ENCODE peak calls at places on chromosomes 3 and 15, in five cellular contexts. N is GM12878, Q is SK-N-SH, P is A549, E is K562. T is an unnamed sample.

GRCh38 chr15:75067123-75067854 is 43.9 kb downstream of the PPCDC start:
- DNase-seq in Q (no peak), P (no peak), E (peak; percentile 25), N (no peak), T (peak; percentile 73)

GRCh38 chr3:143222981-143223380 is 103.4 kb downstream of the CHST2 start:
- DNase-seq in N (no peak), P (no peak), Q (no peak), E (no peak), T (no peak)

GRCh38 chr3:154954750-154955149 is 125.4 kb upstream of the MME start:
- DNase-seq in E (peak; percentile 22), Q (no peak), N (no peak), P (no peak), T (peak; percentile 76)

GRCh38 chr15:75339531-75340240 is 3.8 kb downstream of the COMMD4 start:
- DNase-seq in N (no peak), E (no peak), P (no peak), Q (no peak), T (no peak)

GRCh38 chr15:43516185-43516584 is 1.2 kb upstream of the MAP1A start:
- DNase-seq in Q (no peak), N (no peak), E (peak; percentile 11), P (no peak), T (no peak)

GRCh38 chr15:46815765-46816164 is 901.5 kb upstream of the SEMA6D start:
- DNase-seq in P (no peak), N (no peak), E (no peak), Q (peak; percentile 16), T (no peak)

GRCh38 chr3:126104028-126104635 is 20.2 kb upstream of the SLC41A3 start:
- DNase-seq in P (no peak), N (no peak), E (no peak), Q (peak; percentile 22), T (no peak)

GRCh38 chr3:60290093-60290492 is 961.2 kb downstream of the FHIT start:
- DNase-seq in N (no peak), Q (no peak), E (no peak), P (no peak), T (no peak)

GRCh38 chr3:104273046-104273649 is 1093.6 kb upstream of the ALCAM start:
- DNase-seq in N (no peak), E (no peak), Q (no peak), P (no peak), T (peak; percentile 53)

GRCh38 chr3:179063945-179064560 is 7.6 kb downstream of the ZMAT3 start:
- DNase-seq in Q (no peak), P (peak; percentile 10), E (no peak), N (no peak), T (peak; percentile 75)

GRCh38 chr15:74209997-74210573 is 7.5 kb upstream of the STRA6 start:
- DNase-seq in P (no peak), E (no peak), N (no peak), Q (no peak), T (peak; percentile 89)

GRCh38 chr3:127628426-127628787 is 578 bp upstream of the PODXL2 start:
- DNase-seq in P (no peak), E (no peak), Q (no peak), N (no peak), T (no peak)

GRCh38 chr15:57045741-57046382 is 127.4 kb downstream of the TCF12 start:
- DNase-seq in E (no peak), P (no peak), Q (no peak), N (peak; percentile 50), T (no peak)

GRCh38 chr3:124886168-124887051 is 755 bp downstream of the ITGB5 start:
- DNase-seq in Q (peak; percentile 77), N (no peak), E (peak; percentile 63), P (peak; percentile 52), T (peak; percentile 38)

GRCh38 chr3:119239421-119239820 is 1.3 kb downstream of the B4GALT4 start:
- DNase-seq in P (no peak), E (no peak), N (no peak), Q (no peak), T (no peak)

GRCh38 chr15:65993226-65993625 is 123.9 kb downstream of the RAB11A start:
- DNase-seq in N (no peak), Q (peak; percentile 53), E (no peak), P (no peak), T (no peak)

GRCh38 chr3:186810597-186810996 is 4.3 kb upstream of the RFC4 start:
- DNase-seq in N (no peak), E (no peak), Q (no peak), P (no peak), T (no peak)

GRCh38 chr15:63918317-63918672 is 84.5 kb upstream of the HERC1 start:
- DNase-seq in N (no peak), P (no peak), E (no peak), Q (no peak), T (no peak)

GRCh38 chr3:74639681-74640080 is 25.2 kb upstream of the CNTN3 start:
- DNase-seq in P (no peak), Q (no peak), N (no peak), E (no peak), T (peak; percentile 25)
- TF ChIP-seq RCOR1 in P (no peak), Q (no peak), N (no peak), E (no peak), T (no peak)

GRCh38 chr15:93041159-93041547 is 47.9 kb downstream of the RGMA start:
- DNase-seq in E (no peak), P (no peak), N (no peak), Q (no peak), T (no peak)
- TF ChIP-seq RAD21 in E (no peak), P (no peak), N (no peak), Q (no peak), T (no peak)

DNA sequence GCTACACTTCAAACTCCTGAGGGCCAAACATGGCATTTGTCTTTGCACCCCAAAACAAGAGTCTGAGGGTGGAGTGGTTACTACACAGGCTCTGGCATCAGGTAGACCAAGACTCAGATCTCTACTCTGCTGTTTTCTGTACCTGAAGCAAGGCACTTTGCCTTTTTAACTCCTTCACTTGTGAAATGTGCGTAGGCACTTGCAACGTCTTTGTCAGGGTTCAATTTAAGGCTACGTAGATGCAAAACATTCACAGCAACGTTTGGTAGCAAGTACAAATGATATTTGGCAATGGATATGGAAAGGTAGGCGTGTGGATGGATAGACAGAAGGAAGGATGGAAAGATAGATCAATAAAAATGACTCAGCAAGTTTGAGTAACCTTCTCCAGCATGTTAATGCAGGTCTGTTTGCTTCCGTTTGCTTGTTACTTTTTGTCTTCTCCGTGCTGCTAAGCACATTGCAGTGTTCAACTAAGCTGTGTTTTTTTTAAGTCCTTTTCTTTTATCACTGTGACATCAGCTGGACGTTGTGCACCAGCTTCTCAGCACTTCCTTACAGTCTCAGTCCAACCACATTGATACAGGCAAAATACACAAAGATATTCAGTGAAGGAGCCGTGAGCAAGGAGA is 100.7 kb downstream of the LRTM1 start:
- DNase-seq in Q (no peak), E (no peak), N (no peak), P (no peak), T (no peak)
- TF ChIP-seq RCOR1 in Q (no peak), E (no peak), N (no peak), P (no peak), T (no peak)

DNA sequence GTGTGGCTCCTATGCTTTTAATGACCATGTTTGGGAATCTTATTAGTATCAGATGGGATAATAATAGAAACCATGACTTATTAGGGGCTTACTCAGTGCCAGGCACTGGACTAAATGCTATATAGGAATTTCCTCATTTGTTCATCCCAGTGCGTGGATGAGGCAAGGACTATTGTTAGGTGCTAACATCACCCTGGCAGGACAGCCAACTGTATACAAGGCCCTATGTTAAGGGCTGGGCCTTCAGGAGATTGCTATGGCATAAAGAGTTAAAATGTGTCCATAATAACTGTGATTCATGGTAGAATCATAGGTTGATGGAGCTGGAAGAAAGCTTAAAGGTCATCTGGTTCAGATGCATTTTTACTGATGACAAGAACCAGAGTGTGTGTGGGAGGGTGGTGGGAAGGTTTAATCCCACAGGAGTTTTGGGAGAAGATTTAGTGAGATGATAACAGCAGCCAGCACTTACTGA is 4.7 kb upstream of the FEM1B start:
- DNase-seq in Q (no peak), N (no peak), P (no peak), E (no peak), T (peak; percentile 86)
- TF ChIP-seq RAD21 in Q (no peak), N (no peak), P (no peak), E (no peak), T (no peak)

GRCh38 chr3:71104090-71104489 is 479.4 kb downstream of the FOXP1 start:
- DNase-seq in N (no peak), E (no peak), P (no peak), Q (no peak), T (peak; percentile 99)
- TF ChIP-seq RCOR1 in N (no peak), E (no peak), P (no peak), Q (no peak), T (no peak)

GRCh38 chr3:116247510-116248077 is 197.7 kb downstream of the LSAMP start:
- DNase-seq in Q (no peak), N (no peak), P (no peak), E (no peak), T (no peak)
- TF ChIP-seq RAD21 in Q (no peak), N (no peak), P (no peak), E (no peak), T (no peak)